ENCODE peak calls at places on chromosome 2, in four cellular contexts. L is non-pigmented ciliary epithelial cell, X is right atrium auricular region, D is fibroblast of mammary gland. K is an unnamed sample.

GRCh38 chr2:223414646-223415045 is 187.5 kb downstream of the SCG2 start:
- DNase-seq in L (no peak), X (peak; percentile 71), D (peak; percentile 70), K (no peak)

GRCh38 chr2:231369580-231370428 is 25.7 kb upstream of the B3GNT7 start:
- DNase-seq in L (no peak), X (no peak), D (no peak), K (no peak)

GRCh38 chr2:45368792-45369191 is 242.3 kb downstream of the SRBD1 start:
- DNase-seq in L (no peak), X (no peak), D (no peak), K (no peak)

GRCh38 chr2:199202964-199203363 is 254.8 kb downstream of the SATB2 start:
- DNase-seq in L (no peak), X (no peak), D (no peak), K (no peak)

GRCh38 chr2:19538411-19538963 is 180.1 kb upstream of the OSR1 start:
- DNase-seq in L (peak; percentile 92), X (no peak), D (peak; percentile 97), K (peak; percentile 97)

GRCh38 chr2:241443486-241444223 is 64.7 kb downstream of the STK25 start:
- DNase-seq in L (peak; percentile 63), X (no peak), D (peak; percentile 67), K (peak; percentile 24)

GRCh38 chr2:190482441-190482840 is 52.1 kb downstream of the NEMP2 start:
- DNase-seq in L (no peak), X (no peak), D (no peak), K (no peak)

GRCh38 chr2:41141146-41141791 is 689.4 kb upstream of the SLC8A1 start:
- DNase-seq in L (no peak), X (no peak), D (no peak), K (peak; percentile 24)

GRCh38 chr2:97754690-97755346 is 41.4 kb downstream of the ZAP70 start:
- DNase-seq in L (no peak), X (no peak), D (no peak), K (no peak)

GRCh38 chr2:109376796-109377495 is 236.8 kb downstream of the SEPTIN10 start:
- DNase-seq in L (no peak), X (peak; percentile 52), D (peak; percentile 59), K (no peak)

GRCh38 chr2:238167761-238168160 is 9.0 kb downstream of the ERFE start:
- DNase-seq in L (no peak), X (no peak), D (peak; percentile 69), K (no peak)

GRCh38 chr2:112150447-112150846 is 12.3 kb downstream of the FBLN7 start:
- DNase-seq in L (peak; percentile 88), X (peak; percentile 63), D (peak; percentile 97), K (peak; percentile 98)

GRCh38 chr2:222424281-222424728 is at the start of gene SGPP2:
- DNase-seq in L (no peak), X (no peak), D (no peak), K (no peak)

GRCh38 chr2:85799215-85799956 is 45.6 kb downstream of the ATOH8 start:
- DNase-seq in L (no peak), X (no peak), D (no peak), K (peak; percentile 80)

GRCh38 chr2:221554769-221555510 is 17.2 kb downstream of the EPHA4 start:
- DNase-seq in L (no peak), X (no peak), D (peak; percentile 42), K (no peak)

GRCh38 chr2:60531638-60532216 is 21.7 kb downstream of the BCL11A start:
- DNase-seq in L (no peak), X (no peak), D (no peak), K (no peak)

GRCh38 chr2:218893349-218894167 is 12.9 kb downstream of the WNT10A start:
- DNase-seq in L (no peak), X (no peak), D (no peak), K (no peak)

GRCh38 chr2:37793004-37793403 is 121.6 kb upstream of the CDC42EP3 start:
- DNase-seq in L (no peak), X (no peak), D (no peak), K (no peak)

GRCh38 chr2:217436386-217436785 is 566.4 kb downstream of the TNS1 start:
- DNase-seq in L (no peak), X (no peak), D (no peak), K (no peak)

GRCh38 chr2:158473719-158474392 is 17.1 kb downstream of the PKP4 start:
- DNase-seq in L (no peak), X (no peak), D (no peak), K (no peak)

GRCh38 chr2:241689306-241689705 is 2.7 kb upstream of the DTYMK start:
- DNase-seq in L (no peak), X (no peak), D (no peak), K (no peak)

GRCh38 chr2:57373530-57373929 is 673.1 kb upstream of the VRK2 start:
- DNase-seq in L (peak; percentile 82), X (no peak), D (peak; percentile 78), K (peak; percentile 86)

GRCh38 chr2:191811807-191812602 is 34.9 kb downstream of the CAVIN2 start:
- DNase-seq in L (no peak), X (peak; percentile 77), D (peak; percentile 77), K (peak; percentile 37)

GRCh38 chr2:85277416-85278158 is 50.2 kb downstream of the TGOLN2 start:
- DNase-seq in L (no peak), X (no peak), D (peak; percentile 88), K (no peak)

GRCh38 chr2:27042985-27043634 is 8.4 kb upstream of the AGBL5 start:
- DNase-seq in L (no peak), X (no peak), D (peak; percentile 44), K (no peak)

GRCh38 chr2:95345415-95346235 is 48.5 kb downstream of the KCNIP3 start:
- DNase-seq in L (peak; percentile 19), X (peak; percentile 79), D (peak; percentile 81), K (peak; percentile 81)